ENCODE peak calls at places on chromosomes 6 and 20, in six cellular contexts. D, S, J, H, W and L are unnamed samples.

GRCh38 chr20:37396520-37397075 is 50.7 kb downstream of the SRC start:
- DNase-seq in D (no peak), S (no peak), J (no peak), H (no peak), W (peak), L (no peak)

GRCh38 chr20:48893374-48893773 is 28.1 kb upstream of the ARFGEF2 start:
- DNase-seq in D (no peak), S (no peak), J (no peak), H (no peak), W (no peak), L (no peak)

GRCh38 chr6:106097368-106098231 is 11.5 kb downstream of the PRDM1 start:
- DNase-seq in D (peak), S (no peak), J (peak), H (no peak), W (no peak), L (no peak)

GRCh38 chr20:22338140-22338708 is 246.1 kb downstream of the FOXA2 start:
- DNase-seq in D (peak), S (no peak), J (peak), H (no peak), W (no peak), L (no peak)

GRCh38 chr20:32018269-32019155 is 8.3 kb downstream of the CCM2L start:
- DNase-seq in D (no peak), S (peak), J (peak), H (no peak), W (peak), L (no peak)

GRCh38 chr20:43458422-43458924 is 777 bp downstream of the SRSF6 start:
- DNase-seq in D (no peak), S (no peak), J (peak), H (no peak), W (no peak), L (no peak)

GRCh38 chr20:42027746-42028268 is 409.6 kb upstream of the CHD6 start:
- DNase-seq in D (no peak), S (no peak), J (no peak), H (no peak), W (no peak), L (no peak)

GRCh38 chr20:52219441-52219840 is 27.9 kb upstream of the ZFP64 start:
- DNase-seq in D (peak), S (no peak), J (no peak), H (no peak), W (no peak), L (no peak)

GRCh38 chr20:50007369-50007768 is 24.6 kb downstream of the SNAI1 start:
- DNase-seq in D (no peak), S (no peak), J (no peak), H (no peak), W (no peak), L (no peak)

GRCh38 chr6:105606871-105607421 is 204.1 kb upstream of the PREP start:
- DNase-seq in D (no peak), S (no peak), J (peak), H (no peak), W (no peak), L (no peak)

GRCh38 chr6:5214570-5215052 is 46.1 kb downstream of the LYRM4 start:
- DNase-seq in D (no peak), S (no peak), J (peak), H (no peak), W (peak), L (no peak)

GRCh38 chr6:81241126-81241525 is 511.4 kb downstream of the TENT5A start:
- DNase-seq in D (no peak), S (no peak), J (no peak), H (no peak), W (no peak), L (peak)

GRCh38 chr6:155645328-155645727 is 189.7 kb upstream of the NOX3 start:
- DNase-seq in D (no peak), S (no peak), J (peak), H (no peak), W (no peak), L (no peak)

GRCh38 chr6:33609444-33610034 is 11.6 kb upstream of the ITPR3 start:
- DNase-seq in D (no peak), S (peak), J (peak), H (no peak), W (no peak), L (no peak)

GRCh38 chr6:159969921-159970320 is 1.0 kb downstream of the IGF2R start:
- DNase-seq in D (peak), S (no peak), J (peak), H (no peak), W (peak), L (no peak)

GRCh38 chr6:155080876-155081845 is 86.0 kb downstream of the TIAM2 start:
- DNase-seq in D (peak), S (no peak), J (no peak), H (peak), W (peak), L (peak)

GRCh38 chr20:7728373-7728772 is 211.9 kb downstream of the HAO1 start:
- DNase-seq in D (no peak), S (no peak), J (peak), H (no peak), W (no peak), L (peak)

GRCh38 chr6:158536891-158537798 is 22.7 kb upstream of the TMEM181 start:
- DNase-seq in D (no peak), S (no peak), J (peak), H (no peak), W (peak), L (peak)

GRCh38 chr6:121086876-121087275 is 247.4 kb downstream of the TBC1D32 start:
- DNase-seq in D (no peak), S (no peak), J (no peak), H (no peak), W (no peak), L (no peak)

GRCh38 chr20:59324441-59324840 is 24.0 kb downstream of the EDN3 start:
- DNase-seq in D (no peak), S (no peak), J (no peak), H (no peak), W (no peak), L (no peak)

GRCh38 chr6:43851204-43851855 is 81.3 kb downstream of the VEGFA start:
- DNase-seq in D (no peak), S (no peak), J (no peak), H (peak), W (no peak), L (no peak)

GRCh38 chr20:48740714-48741113 is 87.1 kb downstream of the PREX1 start:
- DNase-seq in D (no peak), S (no peak), J (no peak), H (no peak), W (no peak), L (no peak)

GRCh38 chr6:106446287-106446885 is 85.9 kb downstream of the CRYBG1 start:
- DNase-seq in D (no peak), S (no peak), J (no peak), H (no peak), W (no peak), L (no peak)

GRCh38 chr6:169700296-169700695 is 1.5 kb downstream of the WDR27 start:
- DNase-seq in D (no peak), S (no peak), J (no peak), H (no peak), W (no peak), L (no peak)

GRCh38 chr20:47317127-47317895 is 39.2 kb downstream of the ZMYND8 start:
- DNase-seq in D (peak), S (peak), J (peak), H (peak), W (peak), L (peak)

GRCh38 chr20:47316776-47317126 is 39.7 kb downstream of the ZMYND8 start:
- DNase-seq in D (no peak), S (no peak), J (no peak), H (no peak), W (no peak), L (no peak)

GRCh38 chr20:47311967-47312681 is 44.4 kb downstream of the ZMYND8 start:
- DNase-seq in D (no peak), S (no peak), J (no peak), H (no peak), W (no peak), L (no peak)

GRCh38 chr20:47315339-47315662 is 41.2 kb downstream of the ZMYND8 start:
- DNase-seq in D (no peak), S (no peak), J (no peak), H (no peak), W (peak), L (peak)

DNA sequence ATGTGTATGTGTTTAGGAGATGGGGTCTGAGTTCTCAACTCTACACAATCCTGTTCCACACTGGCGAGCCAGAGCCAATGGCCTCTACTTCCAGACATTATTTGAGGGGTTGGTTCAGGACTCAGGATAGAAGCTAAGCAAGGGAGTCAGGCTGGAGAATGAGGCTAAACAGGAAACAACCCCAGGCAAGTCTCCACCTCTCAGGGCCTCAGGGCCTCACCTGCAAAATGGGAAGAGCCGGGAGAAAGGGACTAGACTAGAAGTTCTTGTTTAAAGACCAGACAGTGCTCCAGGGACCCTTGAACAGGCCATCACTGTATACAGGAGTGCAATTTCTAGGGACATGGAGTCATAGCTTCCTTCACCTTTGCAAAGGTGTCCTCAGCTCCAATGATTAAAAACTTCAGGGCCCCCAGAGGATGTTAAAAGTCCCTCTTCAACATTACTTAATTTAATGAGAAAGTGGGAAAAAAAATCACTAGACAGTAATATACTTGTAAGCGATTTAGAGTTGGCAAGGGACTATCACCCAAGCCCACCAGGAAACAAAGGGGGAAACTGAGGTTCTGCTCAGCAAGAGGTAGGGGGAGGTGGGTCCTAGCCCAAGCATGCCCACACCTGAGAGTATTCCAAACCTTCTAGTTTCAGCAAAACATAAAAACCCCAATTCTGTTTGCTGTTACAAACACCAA is 41.7 kb downstream of the ZMYND8 start:
- DNase-seq in D (no peak), S (no peak), J (no peak), H (no peak), W (no peak), L (no peak)
- H3K4me3 ChIP-seq in D (no peak), S (no peak), J (no peak), H (no peak), W (no peak), L (no peak)

GRCh38 chr6:156953478-156954146 is 176.4 kb downstream of the ARID1B start:
- DNase-seq in D (no peak), S (no peak), J (peak), H (peak), W (peak), L (peak)
- H3K4me3 ChIP-seq in D (no peak), S (no peak), J (no peak), H (no peak), W (no peak), L (peak)

DNA sequence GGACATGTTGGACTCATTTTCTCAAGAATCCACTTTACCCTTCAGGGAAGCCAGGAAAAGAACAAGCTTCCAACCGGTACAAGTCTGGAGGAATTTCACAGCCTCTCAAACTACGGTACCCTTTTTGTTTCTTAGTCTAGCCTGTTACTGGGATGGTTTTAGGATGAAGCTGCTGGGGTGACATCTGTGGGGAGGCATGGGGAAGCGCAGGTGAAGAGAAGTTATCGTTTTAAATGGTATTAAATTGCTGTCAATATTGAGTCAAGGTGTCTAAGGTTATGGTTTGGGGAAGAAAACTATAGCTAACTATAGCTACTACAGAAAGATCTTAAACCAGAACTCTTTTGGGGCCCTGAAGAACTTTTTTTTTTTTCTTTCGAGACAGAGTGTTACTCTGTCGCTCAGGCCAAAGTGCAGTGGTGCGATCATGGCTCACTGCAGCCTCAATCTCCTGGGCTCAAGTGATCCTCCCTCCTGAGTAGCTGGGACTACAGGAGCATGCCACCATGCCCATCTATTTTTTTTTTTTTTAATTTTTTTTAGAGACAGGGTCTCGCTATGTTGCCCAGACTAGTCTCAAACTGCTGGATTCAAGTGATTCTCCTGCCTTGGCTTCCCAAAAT is 128.7 kb downstream of the RIN2 start:
- DNase-seq in D (no peak), S (no peak), J (peak), H (no peak), W (peak), L (no peak)
- H3K4me3 ChIP-seq in D (peak), S (peak), J (no peak), H (no peak), W (no peak), L (no peak)

DNA sequence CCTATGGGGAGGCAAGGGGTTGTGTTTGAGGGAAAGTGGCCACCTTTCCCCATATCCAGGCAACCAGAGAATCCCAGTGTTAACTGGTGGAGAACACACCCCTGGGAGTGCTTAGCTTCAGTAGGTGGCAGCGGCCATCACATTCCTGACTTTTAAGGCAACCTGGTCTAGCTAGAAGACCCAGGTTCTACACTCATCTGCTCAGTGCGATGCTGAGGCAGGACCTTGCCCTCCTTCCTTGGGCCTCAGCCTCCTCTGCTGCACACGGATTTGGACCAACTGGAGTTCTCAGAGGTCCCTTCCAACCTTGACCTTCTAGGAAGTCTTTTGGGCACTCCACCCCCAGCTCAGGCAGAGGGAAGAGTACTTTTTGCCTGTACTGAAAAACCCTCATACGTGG is 3.0 kb downstream of the CCND3 start:
- DNase-seq in D (no peak), S (no peak), J (no peak), H (no peak), W (peak), L (no peak)
- H3K4me3 ChIP-seq in D (no peak), S (no peak), J (no peak), H (peak), W (no peak), L (peak)

DNA sequence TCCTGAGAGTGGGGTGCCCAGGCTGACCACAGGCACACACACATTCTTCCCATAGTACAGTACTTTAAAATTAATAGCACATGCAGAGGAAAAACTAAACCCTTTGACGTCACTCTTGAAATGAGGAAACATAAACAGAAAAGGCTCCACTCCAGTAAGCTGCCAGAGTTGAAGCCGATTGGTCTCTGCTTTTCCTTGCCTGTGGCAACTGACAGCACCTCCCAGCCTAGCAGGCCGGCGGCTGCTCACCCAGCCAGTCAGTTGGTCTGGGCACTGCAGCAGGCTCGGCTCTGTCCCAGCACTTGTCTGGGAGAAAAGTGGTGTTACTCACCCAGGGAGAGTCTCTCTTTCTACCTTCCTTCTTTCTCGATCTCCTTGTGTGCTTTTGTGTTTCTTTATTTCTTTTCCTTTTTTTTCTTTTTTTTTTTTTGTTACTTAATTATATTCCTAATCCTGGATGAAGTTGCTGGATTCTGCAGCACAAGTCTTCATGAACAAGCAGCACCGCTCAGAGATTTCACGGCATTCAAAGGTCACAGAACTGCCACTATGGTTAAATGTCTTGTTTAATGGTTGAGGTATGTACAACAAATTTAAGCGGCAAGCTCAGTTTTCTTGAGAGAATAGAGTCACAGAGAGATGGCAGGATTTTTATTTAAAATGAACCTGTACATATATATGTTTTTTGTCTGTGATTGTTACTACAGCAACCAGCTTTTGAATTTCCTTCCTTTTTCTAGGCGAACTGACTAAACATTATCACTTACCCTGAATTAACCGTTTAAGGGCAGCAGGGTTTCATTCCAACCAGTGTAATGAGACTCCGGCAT is at the start of gene PDE7B:
- DNase-seq in D (no peak), S (peak), J (peak), H (peak), W (peak), L (peak)
- H3K4me3 ChIP-seq in D (peak), S (peak), J (no peak), H (peak), W (no peak), L (peak)

GRCh38 chr20:3796477-3797225 is 541 bp downstream of the CDC25B start:
- DNase-seq in D (no peak), S (no peak), J (no peak), H (no peak), W (peak), L (no peak)

GRCh38 chr20:3797226-3797545 is 1.1 kb downstream of the CDC25B start:
- DNase-seq in D (no peak), S (no peak), J (no peak), H (no peak), W (no peak), L (no peak)

GRCh38 chr20:3798908-3799248 is 2.8 kb downstream of the CDC25B start:
- DNase-seq in D (no peak), S (no peak), J (no peak), H (no peak), W (no peak), L (peak)

GRCh38 chr20:3798405-3798768 is 2.3 kb downstream of the CDC25B start:
- DNase-seq in D (no peak), S (no peak), J (no peak), H (no peak), W (no peak), L (no peak)

DNA sequence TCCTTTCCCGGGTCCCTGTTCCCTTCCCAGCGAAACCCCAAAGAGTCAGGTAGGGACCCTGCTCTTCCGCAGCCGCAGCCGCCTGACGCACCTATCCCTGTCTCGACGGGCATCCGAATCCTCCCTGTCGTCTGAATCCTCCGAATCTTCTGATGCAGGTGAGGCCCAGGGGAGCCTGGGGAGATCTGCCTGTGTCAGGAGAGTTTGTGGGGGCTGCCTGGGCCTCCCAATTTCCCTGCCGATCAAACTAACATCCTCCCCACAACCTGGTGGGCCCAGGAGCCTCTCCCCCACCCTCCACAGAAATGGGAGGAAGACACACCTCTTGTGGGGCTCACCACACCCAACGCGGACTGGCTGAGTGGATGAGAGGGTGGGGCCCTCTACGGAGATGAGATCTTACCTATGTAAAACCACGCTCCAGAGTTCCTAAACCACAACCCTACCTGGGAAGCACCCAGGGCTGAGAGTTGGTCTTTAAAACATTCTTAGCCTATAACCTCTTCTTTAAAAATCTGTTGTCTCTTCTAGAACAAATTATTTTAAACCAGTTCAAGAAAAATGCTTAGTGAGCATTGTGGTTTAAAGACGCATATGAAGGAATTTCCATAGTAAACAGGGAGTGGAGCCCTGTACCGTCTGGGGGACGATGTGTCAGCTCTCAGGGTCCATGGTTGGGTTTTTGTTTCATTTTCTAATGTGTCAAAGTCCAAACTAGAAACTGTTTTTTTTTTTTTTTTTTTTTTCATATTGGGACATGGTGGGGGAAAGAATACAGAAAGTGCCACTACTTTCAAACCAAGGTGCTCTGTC is 1.7 kb downstream of the CDC25B start:
- DNase-seq in D (no peak), S (no peak), J (peak), H (no peak), W (no peak), L (no peak)
- H3K4me3 ChIP-seq in D (peak), S (peak), J (peak), H (peak), W (peak), L (peak)

GRCh38 chr6:30075987-30076311 is 380 bp upstream of the RNF39 start:
- DNase-seq in D (no peak), S (no peak), J (peak), H (no peak), W (no peak), L (no peak)
- H3K4me3 ChIP-seq in D (no peak), S (peak), J (peak), H (no peak), W (no peak), L (no peak)